ENCODE peak calls at places on chromosome 7, in five cellular contexts. J is upper lobe of left lung, R is heart left ventricle, D is BJ, G is cardiac muscle cell. F is an unnamed sample.
A peak's percentile ranks its signal among the peaks of the same experiment; 100 is the strongest.

GRCh38 chr7:121330053-121330833 is 1.4 kb downstream of the WNT16 start:
- DNase-seq in D (no peak), R (no peak), G (no peak), J (peak; percentile 71), F (no peak)

GRCh38 chr7:20713792-20714191 is 72.9 kb downstream of the SP8 start:
- DNase-seq in D (no peak), G (no peak), R (no peak), J (no peak), F (no peak)

GRCh38 chr7:120741371-120742042 is 116.4 kb downstream of the TSPAN12 start:
- DNase-seq in D (no peak), J (no peak), G (no peak), R (no peak), F (peak; percentile 47)

GRCh38 chr7:102079140-102080002 is 207.3 kb upstream of the SH2B2 start:
- DNase-seq in D (no peak), G (no peak), R (no peak), J (no peak), F (no peak)

GRCh38 chr7:45921699-45922519 is 837 bp upstream of the IGFBP3 start:
- DNase-seq in J (no peak), G (peak; percentile 82), R (peak; percentile 64), D (no peak), F (peak; percentile 61)

GRCh38 chr7:129958643-129959479 is 6.1 kb upstream of the UBE2H start:
- DNase-seq in G (peak; percentile 81), J (no peak), R (peak; percentile 56), D (no peak), F (no peak)

GRCh38 chr7:26369519-26370385 is 78.1 kb downstream of the SNX10 start:
- DNase-seq in D (no peak), J (no peak), R (no peak), G (peak; percentile 59), F (peak; percentile 45)

GRCh38 chr7:143015926-143016490 is 10.9 kb downstream of the OR9A2 start:
- DNase-seq in R (no peak), D (peak; percentile 55), J (no peak), G (peak; percentile 23), F (no peak)

GRCh38 chr7:23404546-23405239 is 65.6 kb downstream of the IGF2BP3 start:
- DNase-seq in R (no peak), D (no peak), G (no peak), J (no peak), F (no peak)

GRCh38 chr7:37984775-37985390 is 64.4 kb downstream of the EPDR1 start:
- DNase-seq in J (no peak), R (no peak), D (peak; percentile 36), G (no peak), F (no peak)

GRCh38 chr7:139081584-139081983 is 27.9 kb downstream of the ZC3HAV1 start:
- DNase-seq in R (no peak), G (no peak), J (no peak), D (no peak), F (no peak)

GRCh38 chr7:90180011-90180585 is 25.8 kb downstream of the STEAP1 start:
- DNase-seq in D (no peak), J (no peak), G (peak; percentile 85), R (no peak), F (no peak)

GRCh38 chr7:130650616-130651015 is 17.9 kb downstream of the COPG2 start:
- DNase-seq in G (peak; percentile 55), R (no peak), D (no peak), J (no peak), F (no peak)

GRCh38 chr7:46600340-46600739 is 679.3 kb upstream of the IGFBP3 start:
- DNase-seq in R (peak; percentile 49), J (no peak), D (peak; percentile 41), G (peak; percentile 94), F (no peak)

GRCh38 chr7:150406311-150406564 is 27.1 kb downstream of the ZNF775 start:
- DNase-seq in R (no peak), G (no peak), J (no peak), D (no peak), F (no peak)

GRCh38 chr7:143331179-143331825 is 15.4 kb downstream of the CLCN1 start:
- DNase-seq in D (peak; percentile 72), J (no peak), G (peak; percentile 80), R (no peak), F (no peak)

GRCh38 chr7:100632951-100633717 is 8.2 kb downstream of the TFR2 start:
- DNase-seq in J (peak; percentile 88), G (peak; percentile 31), D (no peak), R (peak; percentile 60), F (peak; percentile 42)

GRCh38 chr7:4667776-4668509 is 14.2 kb upstream of the FOXK1 start:
- DNase-seq in G (peak; percentile 87), D (no peak), R (no peak), J (no peak), F (no peak)

GRCh38 chr7:1810521-1810920 is 140.4 kb downstream of the ELFN1 start:
- DNase-seq in J (peak; percentile 79), G (no peak), D (no peak), R (no peak), F (no peak)

GRCh38 chr7:99383203-99383602 is 8.7 kb downstream of the ARPC1B start:
- DNase-seq in G (no peak), R (no peak), J (no peak), D (no peak), F (no peak)

GRCh38 chr7:98265841-98266271 is 13.8 kb upstream of the TECPR1 start:
- DNase-seq in R (no peak), G (no peak), J (no peak), D (no peak), F (no peak)

GRCh38 chr7:2004841-2005351 is 227.8 kb downstream of the MAD1L1 start:
- DNase-seq in J (peak; percentile 70), R (peak; percentile 13), G (no peak), D (no peak), F (no peak)

GRCh38 chr7:129828989-129829676 is 123.6 kb downstream of the UBE2H start:
- DNase-seq in J (no peak), D (no peak), R (no peak), G (no peak), F (no peak)

GRCh38 chr7:42869131-42870020 is 42.5 kb downstream of the C7orf25 start:
- DNase-seq in G (no peak), D (no peak), J (no peak), R (no peak), F (no peak)

GRCh38 chr7:66281678-66282593 is 76.8 kb downstream of the TPST1 start:
- DNase-seq in D (peak; percentile 95), J (no peak), R (peak; percentile 39), G (peak; percentile 95), F (peak; percentile 22)

GRCh38 chr7:8434290-8435002 is 1.0 kb downstream of the NXPH1 start:
- DNase-seq in D (no peak), R (no peak), J (peak; percentile 70), G (no peak), F (peak; percentile 28)

GRCh38 chr7:47902013-47902412 is 46.3 kb downstream of the PKD1L1 start:
- DNase-seq in J (no peak), G (no peak), R (no peak), D (no peak), F (no peak)

GRCh38 chr7:48087349-48087748 is 1.7 kb upstream of the UPP1 start:
- DNase-seq in J (no peak), D (no peak), R (no peak), G (peak; percentile 78), F (no peak)

GRCh38 chr7:24129597-24129996 is 154.4 kb upstream of the NPY start:
- DNase-seq in D (no peak), J (no peak), G (no peak), R (no peak), F (no peak)

GRCh38 chr7:13850185-13850752 is 139.2 kb downstream of the ETV1 start:
- DNase-seq in J (no peak), R (no peak), G (peak; percentile 95), D (peak; percentile 95), F (no peak)

GRCh38 chr7:102306916-102307677 is 20.4 kb downstream of the SH2B2 start:
- DNase-seq in G (peak; percentile 62), D (no peak), J (no peak), R (peak; percentile 54), F (no peak)

GRCh38 chr7:91126762-91127161 is 137.5 kb upstream of the FZD1 start:
- DNase-seq in J (no peak), D (no peak), R (no peak), G (no peak), F (no peak)

GRCh38 chr7:134885967-134886352 is 100.3 kb upstream of the AGBL3 start:
- DNase-seq in G (peak; percentile 91), D (peak; percentile 74), J (no peak), R (no peak), F (no peak)

GRCh38 chr7:21617916-21618390 is 75.1 kb downstream of the DNAH11 start:
- DNase-seq in D (peak; percentile 60), R (peak; percentile 65), J (no peak), G (peak; percentile 87), F (no peak)

GRCh38 chr7:112450807-112451661 is 774 bp downstream of the IFRD1 start:
- DNase-seq in J (peak; percentile 95), G (peak; percentile 98), R (peak; percentile 97), D (peak; percentile 79), F (peak; percentile 95)

GRCh38 chr7:81457858-81458522 is 311.9 kb downstream of the HGF start:
- DNase-seq in D (no peak), R (no peak), G (peak; percentile 58), J (no peak), F (peak; percentile 47)

GRCh38 chr7:6271091-6271658 is 1.2 kb downstream of the CYTH3 start:
- DNase-seq in J (no peak), D (no peak), G (peak; percentile 45), R (peak; percentile 74), F (peak; percentile 43)